ENCODE peak calls at places on chromosomes 12 and 14, in seven cellular contexts. Q is left ventricle myocardium inferior, T is neural progenitor cell, C is HCT116, F is upper lobe of right lung, N is ovary, H is adipocyte. B is an unnamed sample.
A peak's percentile ranks its signal among the peaks of the same experiment; 100 is the strongest.

GRCh38 chr14:69247691-69248440 is 12.1 kb upstream of the GALNT16 start:
- DNase-seq in F (no peak), N (peak; percentile 65), T (no peak), H (peak; percentile 97), Q (no peak), C (no peak), B (no peak)

GRCh38 chr14:99832326-99832725 is 39.1 kb downstream of the EML1 start:
- DNase-seq in C (no peak), H (no peak), T (no peak), F (no peak), Q (no peak), N (no peak), B (no peak)

GRCh38 chr12:29574500-29574899 is 77.0 kb upstream of the OVCH1 start:
- DNase-seq in C (no peak), H (no peak), Q (no peak), T (no peak), N (no peak), F (no peak), B (no peak)

GRCh38 chr12:119949145-119949544 is 39.9 kb upstream of the BICDL1 start:
- DNase-seq in H (no peak), N (no peak), T (no peak), Q (no peak), C (no peak), F (no peak), B (no peak)

GRCh38 chr12:112839386-112839972 is 47.9 kb downstream of the RPH3A start:
- DNase-seq in F (no peak), C (no peak), Q (no peak), N (no peak), T (no peak), H (peak; percentile 33), B (no peak)

GRCh38 chr12:23950775-23951391 is 1.4 kb upstream of the SOX5 start:
- DNase-seq in N (peak; percentile 24), C (no peak), F (peak; percentile 51), H (no peak), T (peak; percentile 77), Q (no peak), B (peak; percentile 52)

GRCh38 chr12:28057856-28058615 is 85.5 kb upstream of the PTHLH start:
- DNase-seq in T (no peak), H (no peak), F (no peak), Q (no peak), N (no peak), C (no peak), B (no peak)

GRCh38 chr12:45572114-45572513 is 157.4 kb upstream of the ARID2 start:
- DNase-seq in N (no peak), C (no peak), F (no peak), Q (no peak), H (no peak), T (no peak), B (no peak)

GRCh38 chr14:21514341-21514740 is 3.2 kb upstream of the METTL3 start:
- DNase-seq in N (no peak), Q (no peak), T (no peak), C (no peak), F (no peak), H (no peak), B (no peak)

GRCh38 chr12:31594681-31595080 is 3.7 kb upstream of the DENND5B start:
- DNase-seq in N (no peak), T (no peak), F (no peak), C (no peak), Q (no peak), H (peak; percentile 35), B (no peak)

GRCh38 chr14:60300019-60300418 is 51.0 kb downstream of the PPM1A start:
- DNase-seq in C (no peak), N (no peak), T (no peak), Q (no peak), F (no peak), H (no peak), B (no peak)

GRCh38 chr14:72978856-72979255 is 48.0 kb downstream of the ZFYVE1 start:
- DNase-seq in H (no peak), N (no peak), F (no peak), C (no peak), T (no peak), Q (no peak), B (no peak)

GRCh38 chr12:127108360-127109215 is 1158.4 kb upstream of the TMEM132C start:
- DNase-seq in Q (peak; percentile 36), N (peak; percentile 21), T (peak; percentile 74), H (peak; percentile 86), C (peak; percentile 35), F (peak; percentile 68), B (peak; percentile 7)

GRCh38 chr12:9064201-9064814 is 51.4 kb downstream of the A2M start:
- DNase-seq in F (peak; percentile 83), C (peak; percentile 42), H (peak; percentile 76), T (peak; percentile 83), N (peak; percentile 67), Q (peak; percentile 69), B (peak; percentile 63)

GRCh38 chr12:116635487-116635886 is 76.3 kb downstream of the MAP1LC3B2 start:
- DNase-seq in T (no peak), F (no peak), C (no peak), Q (no peak), H (no peak), N (no peak), B (no peak)

GRCh38 chr12:24918596-24918995 is 30.3 kb downstream of the BCAT1 start:
- DNase-seq in H (no peak), T (no peak), C (no peak), N (no peak), Q (no peak), F (no peak), B (no peak)

GRCh38 chr14:36580856-36581831 is 1.3 kb downstream of the NKX2-8 start:
- DNase-seq in C (no peak), H (peak; percentile 63), F (peak; percentile 77), Q (peak; percentile 13), T (peak; percentile 83), N (peak; percentile 17), B (no peak)

GRCh38 chr12:106893451-106893850 is 62.3 kb upstream of the TMEM263 start:
- DNase-seq in C (no peak), N (no peak), T (no peak), H (no peak), Q (no peak), F (no peak), B (no peak)

GRCh38 chr14:105330491-105330895 is 15.9 kb downstream of the PACS2 start:
- DNase-seq in C (no peak), H (peak; percentile 55), T (no peak), N (no peak), F (peak; percentile 73), Q (no peak), B (no peak)

GRCh38 chr14:55152052-55152753 is 23.2 kb downstream of the LGALS3 start:
- DNase-seq in T (no peak), N (no peak), F (no peak), C (no peak), H (peak; percentile 80), Q (no peak), B (no peak)

GRCh38 chr14:105532735-105533141 is 6.4 kb downstream of the TMEM121 start:
- DNase-seq in H (peak; percentile 30), Q (no peak), T (peak; percentile 45), C (no peak), F (peak; percentile 57), N (no peak), B (peak; percentile 79)

GRCh38 chr14:96997996-96998395 is 200.8 kb downstream of the VRK1 start:
- DNase-seq in T (no peak), F (no peak), N (no peak), C (no peak), H (no peak), Q (no peak), B (no peak)
- H3K4me1 ChIP-seq in T (no peaks in the 10 kb centered on the region), F (no peaks in the 10 kb centered on the region), N (no peaks in the 10 kb centered on the region), C (no peaks in the 10 kb centered on the region), H (no peaks in the 10 kb centered on the region), Q (no peaks in the 10 kb centered on the region), B (no peaks in the 10 kb centered on the region)

DNA sequence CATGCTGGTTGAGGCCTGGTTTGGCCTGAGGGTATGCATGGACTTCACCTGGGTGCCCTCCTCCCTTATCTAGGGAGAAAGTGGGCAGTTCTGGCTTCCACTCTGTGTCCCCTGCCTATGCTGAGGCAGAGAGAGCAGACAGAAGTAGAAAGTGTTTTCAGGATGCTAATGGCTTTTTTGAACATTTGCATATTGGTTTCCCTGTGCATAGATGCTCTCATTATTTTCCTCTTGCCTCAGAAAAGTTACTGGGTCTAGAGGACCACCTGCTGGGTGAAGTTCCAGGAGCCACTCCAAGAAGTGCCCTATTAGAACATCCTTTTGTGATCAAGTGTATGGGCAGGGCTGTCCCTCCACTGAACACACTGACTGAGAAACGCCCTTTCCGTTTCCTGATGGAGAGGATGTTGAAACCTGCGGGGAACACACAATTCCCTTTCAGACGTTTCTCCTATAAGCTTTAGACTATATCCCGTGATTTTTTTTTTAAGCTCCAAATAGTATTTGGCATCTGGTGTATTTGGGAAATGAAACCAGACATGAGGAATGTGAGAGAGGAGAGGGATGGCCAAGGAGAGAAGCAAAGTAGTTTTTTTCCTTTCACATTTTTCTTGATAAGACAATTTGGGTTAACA is 66.6 kb downstream of the DAAM1 start:
- DNase-seq in F (no peak), C (no peak), T (no peak), Q (no peak), N (no peak), H (peak; percentile 80), B (no peak)
- H3K4me3 ChIP-seq in F (no peak overlapping the region), C (no peak overlapping the region), T (no peak overlapping the region), Q (peak overlapping the region; percentile 14), N (no peak overlapping the region), H (peak overlapping the region; percentile 59), B (no peak overlapping the region)

GRCh38 chr14:61368061-61368710 is 46.8 kb downstream of the PRKCH start:
- DNase-seq in H (no peak), F (no peak), Q (no peak), T (peak; percentile 22), C (no peak), N (no peak), B (no peak)

GRCh38 chr14:61364243-61364642 is 42.9 kb downstream of the PRKCH start:
- DNase-seq in C (no peak), F (no peak), T (no peak), H (no peak), N (no peak), Q (no peak), B (no peak)

GRCh38 chr14:61362072-61362750 is 40.8 kb downstream of the PRKCH start:
- DNase-seq in T (no peak), Q (no peak), N (no peak), F (no peak), C (no peak), H (no peak), B (no peak)

GRCh38 chr14:61369097-61369496 is 47.7 kb downstream of the PRKCH start:
- DNase-seq in F (no peak), T (no peak), H (no peak), C (no peak), Q (no peak), N (no peak), B (no peak)

GRCh38 chr14:61365667-61366194 is 44.4 kb downstream of the PRKCH start:
- DNase-seq in F (no peak), Q (no peak), N (no peak), C (no peak), T (no peak), H (peak; percentile 5), B (no peak)
- H3K4me1 ChIP-seq in F (peaks cover 68% of the 10 kb centered on the region), Q (peaks cover 48% of the 10 kb centered on the region), N (peaks cover 3% of the 10 kb centered on the region), C (peaks cover 37% of the 10 kb centered on the region), T (peaks cover 5% of the 10 kb centered on the region), H (peaks cover 20% of the 10 kb centered on the region), B (no peaks in the 10 kb centered on the region)

DNA sequence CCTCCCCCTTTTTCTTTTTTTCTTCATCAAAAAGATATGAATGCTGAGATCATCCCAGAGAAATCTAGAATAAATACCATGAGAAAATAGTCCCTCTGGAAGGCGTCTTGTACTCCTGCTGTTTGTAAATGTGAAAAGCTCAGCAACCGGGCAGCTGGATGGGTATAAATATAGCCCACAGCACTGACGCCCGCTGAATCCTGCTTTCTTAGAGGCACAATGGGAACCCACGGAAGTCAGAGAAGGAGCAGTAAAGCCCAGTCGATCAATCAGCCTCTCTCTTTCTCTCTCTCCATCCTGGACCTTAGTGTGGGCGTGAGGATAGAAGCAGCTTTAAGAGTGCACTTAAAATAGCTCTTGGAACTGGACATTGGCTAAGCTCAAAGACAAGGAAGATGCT is 144.4 kb downstream of the ETV6 start:
- DNase-seq in H (no peak), N (no peak), C (no peak), F (no peak), Q (no peak), T (peak; percentile 28), B (no peak)
- H3K4me3 ChIP-seq in H (no peak overlapping the region), N (no peak overlapping the region), C (no peak overlapping the region), F (no peak overlapping the region), Q (peak overlapping the region; percentile 52), T (no peak overlapping the region), B (no peak overlapping the region)